ENCODE peak calls at places on chromosome 14, in six cellular contexts. Q is tibial artery, Z is fibroblast of lung, G is SK-N-SH, M is A549, I is right atrium auricular region. E is an unnamed sample.

GRCh38 chr14:44962573-44963528 is 861 bp downstream of the TOGARAM1 start:
- DNase-seq in Z (peak; percentile 64), I (peak; percentile 68), Q (peak; percentile 76), G (no peak), M (no peak), E (peak; percentile 66)

GRCh38 chr14:23555882-23556699 is at the start of gene THTPA:
- DNase-seq in M (peak; percentile 95), Q (peak; percentile 94), Z (peak; percentile 87), G (peak; percentile 92), I (peak; percentile 97), E (peak; percentile 95)

GRCh38 chr14:102220031-102220430 is 80.3 kb downstream of the WDR20 start:
- DNase-seq in Q (no peak), I (no peak), Z (no peak), G (no peak), M (no peak), E (no peak)

GRCh38 chr14:34951286-34951685 is 31.5 kb upstream of the SRP54 start:
- DNase-seq in Q (no peak), G (no peak), Z (peak; percentile 37), M (no peak), I (no peak), E (no peak)

GRCh38 chr14:40213701-40214100 is 781.5 kb upstream of the FBXO33 start:
- DNase-seq in Z (no peak), Q (no peak), M (no peak), I (no peak), G (no peak), E (no peak)

GRCh38 chr14:50040401-50040775 is 76.0 kb downstream of the VCPKMT start:
- DNase-seq in Q (no peak), M (peak; percentile 64), G (no peak), I (no peak), Z (peak; percentile 86), E (no peak)

GRCh38 chr14:101469382-101470251 is 91.7 kb upstream of the DIO3 start:
- DNase-seq in G (no peak), I (peak; percentile 55), Z (no peak), M (no peak), Q (peak; percentile 59), E (peak; percentile 27)

GRCh38 chr14:94132285-94132887 is 3.0 kb upstream of the IFI27L2 start:
- DNase-seq in I (peak; percentile 75), G (peak; percentile 52), M (peak; percentile 55), Z (peak; percentile 45), Q (no peak), E (no peak)

GRCh38 chr14:85978851-85979250 is 448.9 kb downstream of the FLRT2 start:
- DNase-seq in M (no peak), G (no peak), I (no peak), Z (no peak), Q (no peak), E (no peak)

GRCh38 chr14:35403085-35403396 is 1.5 kb downstream of the NFKBIA start:
- DNase-seq in G (no peak), M (no peak), I (no peak), Q (peak; percentile 76), Z (peak; percentile 75), E (peak; percentile 84)

DNA sequence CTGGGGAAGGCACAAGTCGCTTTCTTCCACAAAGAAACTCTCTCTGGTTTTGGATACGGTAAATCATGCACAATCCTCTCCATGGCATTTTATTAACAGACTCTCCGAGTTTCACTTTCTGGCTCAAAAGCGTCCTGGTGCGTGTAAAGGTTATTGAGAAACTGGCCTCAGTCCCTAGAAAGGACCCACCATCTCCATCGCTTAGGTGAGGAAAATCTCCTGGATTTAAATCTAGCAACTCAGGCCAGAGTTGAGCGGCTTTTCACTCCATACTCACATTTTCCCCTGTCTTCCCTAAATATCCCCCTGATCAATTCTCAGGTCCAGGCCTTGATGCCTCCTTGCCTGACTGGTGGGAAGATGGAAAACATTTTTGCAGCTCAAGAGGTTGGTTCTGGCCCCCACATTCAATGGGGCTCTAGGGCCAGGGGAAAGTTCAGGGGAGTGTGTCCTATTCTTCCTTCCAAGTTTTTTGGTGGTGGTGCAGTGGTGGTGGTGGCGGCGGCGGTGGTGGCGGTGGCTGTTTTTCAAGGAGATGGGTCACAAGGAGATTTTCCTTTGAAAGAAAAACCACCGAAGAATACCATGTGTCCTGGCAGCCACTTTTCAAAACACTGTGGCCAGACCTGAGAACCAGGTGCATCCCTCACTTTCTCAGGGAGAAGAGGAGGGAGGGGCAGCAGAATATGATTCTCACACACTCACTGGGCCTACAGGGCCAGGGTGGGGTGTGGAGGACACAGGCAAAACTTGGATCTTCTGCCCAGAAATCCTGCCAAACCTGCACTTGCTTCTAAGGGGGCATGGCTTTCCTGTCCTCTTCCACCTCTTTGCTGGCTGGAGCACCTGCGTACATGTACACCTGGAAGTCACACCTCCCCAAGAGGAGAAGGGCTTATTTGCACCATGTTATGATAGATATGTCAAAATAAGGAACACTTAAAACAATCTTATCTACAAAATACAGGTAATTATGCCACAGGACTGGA is 46.7 kb upstream of the PNMA1 start:
- DNase-seq in I (no peak), M (no peak), G (no peak), Z (no peak), Q (no peak), E (no peak)
- H3K4me1 ChIP-seq in I (no peaks in the 10 kb centered on the region), M (peaks cover 80% of the 10 kb centered on the region), G (peaks cover 38% of the 10 kb centered on the region), Z (peaks cover 42% of the 10 kb centered on the region), Q (peaks cover 59% of the 10 kb centered on the region), E (peaks cover 88% of the 10 kb centered on the region)

DNA sequence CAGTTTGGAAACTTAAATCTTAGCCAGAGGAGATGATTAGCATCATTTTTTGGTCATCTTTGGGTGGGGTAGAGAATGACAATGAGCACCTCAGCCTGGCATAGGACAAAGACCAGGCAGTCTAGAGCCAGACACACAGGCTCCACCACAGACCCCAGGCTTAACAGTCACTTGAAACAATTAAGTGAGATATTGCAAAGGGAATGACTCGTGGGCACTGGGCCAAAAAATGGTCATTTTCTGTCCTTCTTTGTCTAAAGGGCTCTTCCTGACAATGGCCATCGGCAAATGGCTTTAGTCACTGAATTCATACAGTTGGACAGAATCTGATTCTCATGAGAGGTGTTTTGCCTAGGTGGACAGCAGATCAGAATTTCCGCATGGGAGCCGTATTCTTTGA is 78.0 kb upstream of the DICER1 start:
- DNase-seq in M (no peak), I (no peak), G (peak; percentile 44), Q (no peak), Z (no peak), E (no peak)
- H3K4me1 ChIP-seq in M (peaks cover 10% of the 10 kb centered on the region), I (no peaks in the 10 kb centered on the region), G (no peaks in the 10 kb centered on the region), Q (peaks cover 8% of the 10 kb centered on the region), Z (no peaks in the 10 kb centered on the region), E (no peaks in the 10 kb centered on the region)

GRCh38 chr14:80951491-80951890 is 3.9 kb upstream of the TSHR start:
- DNase-seq in G (no peak), Z (no peak), Q (no peak), M (no peak), I (no peak), E (no peak)
- H3K4me1 ChIP-seq in G (no peaks in the 10 kb centered on the region), Z (no peaks in the 10 kb centered on the region), Q (peaks cover 8% of the 10 kb centered on the region), M (no peaks in the 10 kb centered on the region), I (no peaks in the 10 kb centered on the region), E (peaks cover 5% of the 10 kb centered on the region)

GRCh38 chr14:105068818-105069217 is 3.6 kb upstream of the GPR132 start:
- DNase-seq in M (no peak), Q (peak; percentile 53), I (no peak), G (no peak), Z (no peak), E (no peak)
- H3K4me1 ChIP-seq in M (peaks cover 22% of the 10 kb centered on the region), Q (no peaks in the 10 kb centered on the region), I (no peaks in the 10 kb centered on the region), G (no peaks in the 10 kb centered on the region), Z (peaks cover 6% of the 10 kb centered on the region), E (peaks cover 68% of the 10 kb centered on the region)

DNA sequence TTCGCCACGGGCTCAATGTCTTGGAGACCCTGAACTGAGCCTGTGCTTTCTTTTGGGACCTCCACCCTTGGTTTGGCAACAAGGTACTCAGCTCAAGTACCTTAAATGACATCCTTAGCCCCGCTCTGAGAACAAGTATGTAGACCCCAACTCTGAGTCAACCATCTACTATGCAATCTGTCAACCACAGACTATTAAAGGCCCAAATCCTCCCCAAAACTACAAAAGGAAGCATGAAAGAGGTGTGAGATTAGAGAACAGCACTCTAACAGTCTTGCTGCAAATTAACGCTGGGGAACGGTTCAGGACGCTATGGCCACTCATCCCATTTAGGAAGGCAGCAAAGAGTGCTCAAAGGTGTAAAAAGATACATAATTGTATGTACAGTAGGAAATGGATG is 52.1 kb downstream of the CCDC88C start:
- DNase-seq in Z (no peak), Q (no peak), I (no peak), M (no peak), G (no peak), E (no peak)
- H3K4me1 ChIP-seq in Z (no peaks in the 10 kb centered on the region), Q (no peaks in the 10 kb centered on the region), I (no peaks in the 10 kb centered on the region), M (no peaks in the 10 kb centered on the region), G (no peaks in the 10 kb centered on the region), E (peaks cover 25% of the 10 kb centered on the region)

GRCh38 chr14:104735830-104736642 is 12.0 kb downstream of the ADSS1 start:
- DNase-seq in I (peak; percentile 97), M (no peak), G (peak; percentile 60), Q (peak; percentile 99), Z (no peak), E (no peak)
- H3K4me1 ChIP-seq in I (no peaks in the 10 kb centered on the region), M (peaks cover 43% of the 10 kb centered on the region), G (no peaks in the 10 kb centered on the region), Q (peaks cover 64% of the 10 kb centered on the region), Z (peaks cover 5% of the 10 kb centered on the region), E (peaks cover 9% of the 10 kb centered on the region)

GRCh38 chr14:98782062-98782461 is 489.9 kb downstream of the BCL11B start:
- DNase-seq in Q (no peak), I (no peak), G (no peak), M (no peak), Z (no peak), E (no peak)

GRCh38 chr14:98786456-98786855 is 485.5 kb downstream of the BCL11B start:
- DNase-seq in M (no peak), G (no peak), Z (no peak), I (no peak), Q (no peak), E (no peak)

DNA sequence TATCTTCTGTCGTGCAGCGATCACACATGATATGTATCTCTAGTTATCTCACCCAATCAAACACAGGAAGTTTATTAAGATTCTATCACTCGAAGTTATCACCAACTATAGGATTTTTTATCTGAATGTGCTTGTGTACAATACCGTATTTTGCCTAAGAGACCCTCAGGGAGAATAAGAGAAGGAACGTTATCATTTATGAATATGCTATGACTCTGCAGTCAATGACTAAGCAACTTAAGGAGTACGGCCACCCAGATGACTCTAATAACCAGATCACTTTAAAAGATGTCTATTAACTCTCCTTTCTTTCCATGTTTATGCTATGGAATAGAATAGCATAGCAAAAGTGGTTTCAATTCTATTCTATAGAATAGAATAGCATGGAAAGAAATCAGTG is 486.4 kb downstream of the BCL11B start:
- DNase-seq in Z (no peak), G (no peak), Q (no peak), I (no peak), M (no peak), E (no peak)
- H3K4me1 ChIP-seq in Z (no peaks in the 10 kb centered on the region), G (no peaks in the 10 kb centered on the region), Q (no peaks in the 10 kb centered on the region), I (no peaks in the 10 kb centered on the region), M (no peaks in the 10 kb centered on the region), E (no peaks in the 10 kb centered on the region)

DNA sequence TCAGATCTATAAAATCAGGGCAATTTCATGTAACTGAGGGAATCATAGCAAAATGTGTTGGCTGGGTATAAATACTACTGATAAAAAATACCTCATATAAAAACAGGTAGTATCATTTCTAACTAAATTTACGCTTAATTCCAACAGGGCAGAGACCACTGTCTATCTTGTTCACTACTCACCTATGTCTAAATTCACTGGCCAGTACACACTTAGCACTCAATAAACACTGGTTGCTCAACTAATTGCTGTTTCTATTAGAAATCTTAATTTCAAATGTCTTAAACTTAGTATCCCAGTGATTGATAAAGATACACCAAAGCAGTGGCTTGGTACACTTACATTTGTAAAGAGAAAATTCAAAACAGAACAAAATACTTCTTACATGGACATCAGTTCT is 55.6 kb downstream of the HNRNPC start:
- DNase-seq in I (no peak), Z (no peak), G (no peak), M (no peak), Q (no peak), E (no peak)
- H3K4me1 ChIP-seq in I (no peaks in the 10 kb centered on the region), Z (peaks cover 4% of the 10 kb centered on the region), G (peaks cover 10% of the 10 kb centered on the region), M (peaks cover 16% of the 10 kb centered on the region), Q (no peaks in the 10 kb centered on the region), E (peaks cover 34% of the 10 kb centered on the region)

E was measured in left lung.